ENCODE peak calls at places on chromosomes 11 and 22, in six cellular contexts. P is COR-L47, Y is EL, H is AG04449, W is type B pancreatic cell, Q is non-pigmented ciliary epithelial cell. G is an unnamed sample.

GRCh38 chr11:58900479-58901420 is 38.5 kb upstream of the GLYATL1 start:
- DNase-seq in P (peak), Y (peak), H (no peak), W (no peak), Q (peak), G (no peak)

GRCh38 chr11:45926536-45927331 is 4.3 kb downstream of the LARGE2 start:
- DNase-seq in P (no peak), Y (no peak), H (no peak), W (peak), Q (no peak), G (no peak)

GRCh38 chr22:47125603-47126002 is 363.2 kb downstream of the TBC1D22A start:
- DNase-seq in P (no peak), Y (no peak), H (no peak), W (no peak), Q (no peak), G (no peak)

GRCh38 chr11:70637949-70638598 is 239.7 kb downstream of the CTTN start:
- DNase-seq in P (no peak), Y (no peak), H (no peak), W (no peak), Q (no peak), G (no peak)

GRCh38 chr11:30749268-30749667 is 163.1 kb upstream of the MPPED2 start:
- DNase-seq in P (no peak), Y (no peak), H (no peak), W (no peak), Q (no peak), G (no peak)

GRCh38 chr11:117834838-117835443 is 10.4 kb upstream of the FXYD2 start:
- DNase-seq in P (no peak), Y (no peak), H (no peak), W (no peak), Q (no peak), G (no peak)

GRCh38 chr22:43274595-43275240 is 68.5 kb downstream of the SCUBE1 start:
- DNase-seq in P (no peak), Y (no peak), H (no peak), W (no peak), Q (no peak), G (no peak)

GRCh38 chr11:73240190-73240781 is 22.2 kb downstream of the P2RY2 start:
- DNase-seq in P (no peak), Y (peak), H (no peak), W (no peak), Q (no peak), G (no peak)

GRCh38 chr11:70471254-70471653 is 72.9 kb downstream of the CTTN start:
- DNase-seq in P (no peak), Y (peak), H (no peak), W (no peak), Q (no peak), G (no peak)

GRCh38 chr22:37015587-37015878 is 3.7 kb downstream of the TST start:
- DNase-seq in P (no peak), Y (no peak), H (no peak), W (no peak), Q (no peak), G (no peak)

GRCh38 chr11:13207665-13208594 is 69.7 kb upstream of the BMAL1 start:
- DNase-seq in P (no peak), Y (peak), H (peak), W (no peak), Q (peak), G (no peak)

GRCh38 chr22:44712962-44713361 is 11.0 kb downstream of the PRR5 start:
- DNase-seq in P (no peak), Y (no peak), H (no peak), W (no peak), Q (no peak), G (no peak)

GRCh38 chr11:20154381-20154780 is 5.9 kb downstream of the DBX1 start:
- DNase-seq in P (no peak), Y (peak), H (peak), W (no peak), Q (no peak), G (no peak)

GRCh38 chr11:61496602-61497400 is 11.7 kb upstream of the LRRC10B start:
- DNase-seq in P (no peak), Y (no peak), H (no peak), W (no peak), Q (no peak), G (no peak)

GRCh38 chr11:128336203-128336602 is 251.2 kb downstream of the ETS1 start:
- DNase-seq in P (no peak), Y (peak), H (peak), W (peak), Q (no peak), G (no peak)

GRCh38 chr11:47908198-47908597 is 60.0 kb upstream of the NUP160 start:
- DNase-seq in P (no peak), Y (no peak), H (no peak), W (no peak), Q (no peak), G (no peak)

GRCh38 chr11:27933992-27934829 is 173.7 kb downstream of the KIF18A start:
- DNase-seq in P (no peak), Y (peak), H (peak), W (no peak), Q (peak), G (no peak)

GRCh38 chr22:50641696-50642607 is 14.0 kb upstream of the ARSA start:
- DNase-seq in P (no peak), Y (no peak), H (no peak), W (peak), Q (no peak), G (no peak)

GRCh38 chr11:77065878-77066228 is 918 bp upstream of the CAPN5 start:
- DNase-seq in P (no peak), Y (peak), H (no peak), W (peak), Q (no peak), G (no peak)

GRCh38 chr22:50532824-50533344 is 3.1 kb upstream of the TYMP start:
- DNase-seq in P (no peak), Y (no peak), H (no peak), W (no peak), Q (no peak), G (no peak)

GRCh38 chr11:6443269-6444003 is 2.6 kb upstream of the HPX start:
- DNase-seq in P (no peak), Y (peak), H (no peak), W (no peak), Q (no peak), G (no peak)

G was measured in cerebellar nuclear complex.